ENCODE peak calls at places on chromosomes 11 and 22, in five cellular contexts. One of them, this sample, is unnamed.

GRCh38 chr11:90229791-90230190 is 6.9 kb upstream of the CHORDC1 start:
- DNase-seq in fibroblast of lung: peak; percentile 51
- DNase-seq in right atrium auricular region: no peak
- DNase-seq in IMR-90: peak; percentile 23
- DNase-seq in effector memory CD4-positive, alpha-beta T cell: no peak
- DNase-seq in this sample: no peak

GRCh38 chr11:64359712-64360402 is 895 bp downstream of the RPS6KA4 start:
- DNase-seq in fibroblast of lung: no peak
- DNase-seq in effector memory CD4-positive, alpha-beta T cell: no peak
- DNase-seq in right atrium auricular region: no peak
- DNase-seq in IMR-90: no peak
- DNase-seq in this sample: no peak

GRCh38 chr11:130636672-130637463 is 188.4 kb downstream of the ADAMTS15 start:
- DNase-seq in right atrium auricular region: no peak
- DNase-seq in effector memory CD4-positive, alpha-beta T cell: no peak
- DNase-seq in fibroblast of lung: peak; percentile 97
- DNase-seq in IMR-90: peak; percentile 92
- DNase-seq in this sample: no peak

GRCh38 chr22:35835267-35835997 is 117.8 kb downstream of the APOL5 start:
- DNase-seq in IMR-90: peak; percentile 72
- DNase-seq in fibroblast of lung: no peak
- DNase-seq in right atrium auricular region: no peak
- DNase-seq in effector memory CD4-positive, alpha-beta T cell: no peak
- DNase-seq in this sample: no peak

GRCh38 chr11:59680287-59681154 is 11.7 kb upstream of the PATL1 start:
- DNase-seq in effector memory CD4-positive, alpha-beta T cell: peak; percentile 11
- DNase-seq in IMR-90: peak; percentile 83
- DNase-seq in right atrium auricular region: no peak
- DNase-seq in fibroblast of lung: peak; percentile 69
- DNase-seq in this sample: peak; percentile 42

GRCh38 chr11:96893988-96894387 is 504.2 kb downstream of the JRKL start:
- DNase-seq in fibroblast of lung: no peak
- DNase-seq in effector memory CD4-positive, alpha-beta T cell: no peak
- DNase-seq in IMR-90: no peak
- DNase-seq in right atrium auricular region: no peak
- DNase-seq in this sample: no peak

GRCh38 chr11:6498544-6498943 is 1.5 kb downstream of the DNHD1 start:
- DNase-seq in fibroblast of lung: no peak
- DNase-seq in effector memory CD4-positive, alpha-beta T cell: no peak
- DNase-seq in IMR-90: no peak
- DNase-seq in right atrium auricular region: no peak
- DNase-seq in this sample: no peak

GRCh38 chr11:61327669-61328071 is 5.2 kb downstream of the DDB1 start:
- DNase-seq in effector memory CD4-positive, alpha-beta T cell: no peak
- DNase-seq in fibroblast of lung: peak; percentile 75
- DNase-seq in right atrium auricular region: no peak
- DNase-seq in IMR-90: peak; percentile 57
- DNase-seq in this sample: no peak

GRCh38 chr11:17630936-17631335 is 83.9 kb downstream of the OTOG start:
- DNase-seq in right atrium auricular region: no peak
- DNase-seq in fibroblast of lung: no peak
- DNase-seq in effector memory CD4-positive, alpha-beta T cell: no peak
- DNase-seq in IMR-90: no peak
- DNase-seq in this sample: no peak

GRCh38 chr22:29765905-29766631 is 739 bp downstream of the ZMAT5 start:
- DNase-seq in right atrium auricular region: no peak
- DNase-seq in effector memory CD4-positive, alpha-beta T cell: no peak
- DNase-seq in IMR-90: no peak
- DNase-seq in fibroblast of lung: no peak
- DNase-seq in this sample: no peak

GRCh38 chr11:72041364-72042058 is 38.8 kb downstream of the NUMA1 start:
- DNase-seq in effector memory CD4-positive, alpha-beta T cell: peak; percentile 24
- DNase-seq in IMR-90: peak; percentile 75
- DNase-seq in right atrium auricular region: peak; percentile 74
- DNase-seq in fibroblast of lung: peak; percentile 82
- DNase-seq in this sample: peak; percentile 81

GRCh38 chr11:27354359-27354965 is 8.6 kb downstream of the CCDC34 start:
- DNase-seq in IMR-90: no peak
- DNase-seq in right atrium auricular region: no peak
- DNase-seq in fibroblast of lung: no peak
- DNase-seq in effector memory CD4-positive, alpha-beta T cell: no peak
- DNase-seq in this sample: no peak

GRCh38 chr11:73178681-73179080 is 36.6 kb upstream of the FCHSD2 start:
- DNase-seq in effector memory CD4-positive, alpha-beta T cell: no peak
- DNase-seq in fibroblast of lung: no peak
- DNase-seq in right atrium auricular region: no peak
- DNase-seq in IMR-90: no peak
- DNase-seq in this sample: no peak

GRCh38 chr11:115964091-115964490 is 459.9 kb upstream of the CADM1 start:
- DNase-seq in right atrium auricular region: no peak
- DNase-seq in effector memory CD4-positive, alpha-beta T cell: no peak
- DNase-seq in IMR-90: peak; percentile 35
- DNase-seq in fibroblast of lung: peak; percentile 73
- DNase-seq in this sample: no peak

GRCh38 chr11:28701760-28702449 is 593.7 kb downstream of the METTL15 start:
- DNase-seq in IMR-90: no peak
- DNase-seq in effector memory CD4-positive, alpha-beta T cell: no peak
- DNase-seq in fibroblast of lung: peak; percentile 11
- DNase-seq in right atrium auricular region: no peak
- DNase-seq in this sample: no peak

GRCh38 chr22:40009231-40009769 is 14.5 kb downstream of the FAM83F start:
- DNase-seq in IMR-90: peak; percentile 16
- DNase-seq in effector memory CD4-positive, alpha-beta T cell: no peak
- DNase-seq in fibroblast of lung: peak; percentile 42
- DNase-seq in right atrium auricular region: no peak
- DNase-seq in this sample: no peak

GRCh38 chr11:128231845-128232410 is 355.4 kb downstream of the ETS1 start:
- DNase-seq in IMR-90: no peak
- DNase-seq in right atrium auricular region: no peak
- DNase-seq in effector memory CD4-positive, alpha-beta T cell: no peak
- DNase-seq in fibroblast of lung: no peak
- DNase-seq in this sample: no peak

GRCh38 chr11:122656631-122657101 is 1.1 kb downstream of the UBASH3B start:
- DNase-seq in right atrium auricular region: no peak
- DNase-seq in effector memory CD4-positive, alpha-beta T cell: peak; percentile 9
- DNase-seq in fibroblast of lung: peak; percentile 41
- DNase-seq in IMR-90: peak; percentile 56
- DNase-seq in this sample: peak; percentile 36

GRCh38 chr22:27377901-27378300 is 423.7 kb downstream of the MN1 start:
- DNase-seq in right atrium auricular region: no peak
- DNase-seq in IMR-90: no peak
- DNase-seq in effector memory CD4-positive, alpha-beta T cell: no peak
- DNase-seq in fibroblast of lung: peak; percentile 18
- DNase-seq in this sample: no peak

GRCh38 chr11:11618973-11619435 is 2.8 kb downstream of the GALNT18 start:
- DNase-seq in fibroblast of lung: no peak
- DNase-seq in IMR-90: no peak
- DNase-seq in right atrium auricular region: no peak
- DNase-seq in effector memory CD4-positive, alpha-beta T cell: no peak
- DNase-seq in this sample: no peak

GRCh38 chr11:35765211-35765610 is 102.6 kb downstream of the TRIM44 start:
- DNase-seq in effector memory CD4-positive, alpha-beta T cell: no peak
- DNase-seq in right atrium auricular region: no peak
- DNase-seq in fibroblast of lung: no peak
- DNase-seq in IMR-90: peak; percentile 41
- DNase-seq in this sample: no peak

GRCh38 chr22:26589367-26589844 is 526 bp downstream of the TPST2 start:
- DNase-seq in IMR-90: peak; percentile 12
- DNase-seq in fibroblast of lung: peak; percentile 29
- DNase-seq in effector memory CD4-positive, alpha-beta T cell: peak; percentile 9
- DNase-seq in right atrium auricular region: no peak
- DNase-seq in this sample: peak; percentile 23

GRCh38 chr22:21594865-21595452 is 27.4 kb downstream of the UBE2L3 start:
- DNase-seq in effector memory CD4-positive, alpha-beta T cell: no peak
- DNase-seq in right atrium auricular region: no peak
- DNase-seq in IMR-90: no peak
- DNase-seq in fibroblast of lung: no peak
- DNase-seq in this sample: no peak

GRCh38 chr22:27011717-27012116 is 354.3 kb downstream of the MIAT start:
- DNase-seq in effector memory CD4-positive, alpha-beta T cell: no peak
- DNase-seq in right atrium auricular region: no peak
- DNase-seq in IMR-90: no peak
- DNase-seq in fibroblast of lung: no peak
- DNase-seq in this sample: no peak

GRCh38 chr11:45709264-45709663 is 43.8 kb upstream of the CHST1 start:
- DNase-seq in fibroblast of lung: no peak
- DNase-seq in IMR-90: no peak
- DNase-seq in right atrium auricular region: no peak
- DNase-seq in effector memory CD4-positive, alpha-beta T cell: no peak
- DNase-seq in this sample: no peak

GRCh38 chr22:36587289-36588154 is 58.6 kb upstream of the EIF3D start:
- DNase-seq in right atrium auricular region: no peak
- DNase-seq in IMR-90: peak; percentile 67
- DNase-seq in effector memory CD4-positive, alpha-beta T cell: no peak
- DNase-seq in fibroblast of lung: peak; percentile 65
- DNase-seq in this sample: no peak

GRCh38 chr22:36101756-36102155 is 58.8 kb downstream of the APOL3 start:
- DNase-seq in IMR-90: no peak
- DNase-seq in fibroblast of lung: no peak
- DNase-seq in right atrium auricular region: no peak
- DNase-seq in effector memory CD4-positive, alpha-beta T cell: no peak
- DNase-seq in this sample: no peak

GRCh38 chr11:41845066-41845465 is 385.6 kb upstream of the LRRC4C start:
- DNase-seq in right atrium auricular region: no peak
- DNase-seq in fibroblast of lung: no peak
- DNase-seq in effector memory CD4-positive, alpha-beta T cell: no peak
- DNase-seq in IMR-90: no peak
- DNase-seq in this sample: no peak

GRCh38 chr11:62105611-62106245 is 18.1 kb upstream of the INCENP start:
- DNase-seq in right atrium auricular region: no peak
- DNase-seq in effector memory CD4-positive, alpha-beta T cell: no peak
- DNase-seq in fibroblast of lung: no peak
- DNase-seq in IMR-90: peak; percentile 47
- DNase-seq in this sample: no peak

GRCh38 chr22:24128024-24128423 is 53.3 kb upstream of the SUSD2 start:
- DNase-seq in IMR-90: no peak
- DNase-seq in effector memory CD4-positive, alpha-beta T cell: no peak
- DNase-seq in right atrium auricular region: no peak
- DNase-seq in fibroblast of lung: no peak
- DNase-seq in this sample: no peak
- H3K4me1 ChIP-seq in IMR-90: peaks cover 1% of the 10 kb centered on the region
- H3K4me1 ChIP-seq in effector memory CD4-positive, alpha-beta T cell: no peaks in the 10 kb centered on the region
- H3K4me1 ChIP-seq in right atrium auricular region: peaks cover 3% of the 10 kb centered on the region
- H3K4me1 ChIP-seq in fibroblast of lung: no peaks in the 10 kb centered on the region
- H3K4me1 ChIP-seq in this sample: peaks cover 3% of the 10 kb centered on the region

GRCh38 chr22:46056169-46057041 is 79.4 kb upstream of the WNT7B start:
- DNase-seq in fibroblast of lung: peak; percentile 75
- DNase-seq in effector memory CD4-positive, alpha-beta T cell: no peak
- DNase-seq in right atrium auricular region: no peak
- DNase-seq in IMR-90: no peak
- DNase-seq in this sample: peak; percentile 38
- H3K27ac ChIP-seq in fibroblast of lung: peak overlapping the region; percentile 95
- H3K27ac ChIP-seq in effector memory CD4-positive, alpha-beta T cell: no peak overlapping the region
- H3K27ac ChIP-seq in right atrium auricular region: peak overlapping the region; percentile 96
- H3K27ac ChIP-seq in IMR-90: no peak overlapping the region
- H3K27ac ChIP-seq in this sample: peak overlapping the region; percentile 100

GRCh38 chr22:42934338-42934737 is 77.3 kb upstream of the ARFGAP3 start:
- DNase-seq in effector memory CD4-positive, alpha-beta T cell: no peak
- DNase-seq in right atrium auricular region: no peak
- DNase-seq in IMR-90: no peak
- DNase-seq in fibroblast of lung: no peak
- DNase-seq in this sample: no peak
- H3K4me1 ChIP-seq in effector memory CD4-positive, alpha-beta T cell: peaks cover 17% of the 10 kb centered on the region
- H3K4me1 ChIP-seq in right atrium auricular region: peaks cover 100% of the 10 kb centered on the region
- H3K4me1 ChIP-seq in IMR-90: peaks cover 53% of the 10 kb centered on the region
- H3K4me1 ChIP-seq in fibroblast of lung: peaks cover 47% of the 10 kb centered on the region
- H3K4me1 ChIP-seq in this sample: peaks cover 100% of the 10 kb centered on the region

GRCh38 chr11:102564110-102564509 is 33.6 kb upstream of the MMP7 start:
- DNase-seq in fibroblast of lung: peak; percentile 84
- DNase-seq in IMR-90: peak; percentile 88
- DNase-seq in right atrium auricular region: no peak
- DNase-seq in effector memory CD4-positive, alpha-beta T cell: no peak
- DNase-seq in this sample: no peak
- H3K27ac ChIP-seq in fibroblast of lung: no peak overlapping the region
- H3K27ac ChIP-seq in IMR-90: no peak overlapping the region
- H3K27ac ChIP-seq in right atrium auricular region: no peak overlapping the region
- H3K27ac ChIP-seq in effector memory CD4-positive, alpha-beta T cell: no peak overlapping the region
- H3K27ac ChIP-seq in this sample: no peak overlapping the region

GRCh38 chr11:119473901-119474681 is 51.1 kb upstream of the THY1 start:
- DNase-seq in effector memory CD4-positive, alpha-beta T cell: no peak
- DNase-seq in right atrium auricular region: no peak
- DNase-seq in IMR-90: no peak
- DNase-seq in fibroblast of lung: no peak
- DNase-seq in this sample: no peak
- H3K4me1 ChIP-seq in effector memory CD4-positive, alpha-beta T cell: no peaks in the 10 kb centered on the region
- H3K4me1 ChIP-seq in right atrium auricular region: peaks cover 5% of the 10 kb centered on the region
- H3K4me1 ChIP-seq in IMR-90: peaks cover 18% of the 10 kb centered on the region
- H3K4me1 ChIP-seq in fibroblast of lung: peaks cover 24% of the 10 kb centered on the region
- H3K4me1 ChIP-seq in this sample: no peaks in the 10 kb centered on the region

GRCh38 chr11:81470446-81470845 is 1263.2 kb downstream of the FAM181B start:
- DNase-seq in right atrium auricular region: no peak
- DNase-seq in IMR-90: no peak
- DNase-seq in effector memory CD4-positive, alpha-beta T cell: no peak
- DNase-seq in fibroblast of lung: no peak
- DNase-seq in this sample: no peak

GRCh38 chr11:81476345-81476744 is 1257.3 kb downstream of the FAM181B start:
- DNase-seq in effector memory CD4-positive, alpha-beta T cell: no peak
- DNase-seq in IMR-90: no peak
- DNase-seq in right atrium auricular region: no peak
- DNase-seq in fibroblast of lung: no peak
- DNase-seq in this sample: no peak
- H3K27ac ChIP-seq in effector memory CD4-positive, alpha-beta T cell: no peak overlapping the region
- H3K27ac ChIP-seq in IMR-90: no peak overlapping the region
- H3K27ac ChIP-seq in right atrium auricular region: no peak overlapping the region
- H3K27ac ChIP-seq in fibroblast of lung: no peak overlapping the region
- H3K27ac ChIP-seq in this sample: no peak overlapping the region

DNA sequence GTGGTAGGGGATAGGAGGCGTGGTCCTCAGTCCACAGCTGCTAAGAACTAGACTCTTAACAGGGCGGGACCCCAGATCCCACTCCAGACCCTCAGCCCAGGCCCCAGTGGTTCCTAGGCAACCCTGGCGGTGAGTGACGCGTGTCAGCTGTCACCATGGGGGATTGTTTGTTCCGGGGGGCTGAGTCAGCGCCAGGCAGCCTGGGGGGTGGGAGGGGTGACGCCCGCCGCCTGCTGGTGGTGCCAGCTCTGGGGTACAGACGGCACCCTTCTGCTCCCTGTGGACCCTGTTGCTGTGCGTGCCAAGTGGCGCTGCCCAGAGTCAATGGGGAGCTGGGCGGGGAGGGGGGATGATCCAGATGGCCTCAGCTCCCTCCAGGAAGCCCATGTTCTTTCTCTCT is 2.5 kb downstream of the CNIH2 start:
- DNase-seq in fibroblast of lung: no peak
- DNase-seq in IMR-90: no peak
- DNase-seq in effector memory CD4-positive, alpha-beta T cell: no peak
- DNase-seq in right atrium auricular region: no peak
- DNase-seq in this sample: no peak
- H3K4me1 ChIP-seq in fibroblast of lung: peaks cover 2% of the 10 kb centered on the region
- H3K4me1 ChIP-seq in IMR-90: peaks cover 5% of the 10 kb centered on the region
- H3K4me1 ChIP-seq in effector memory CD4-positive, alpha-beta T cell: peaks cover 28% of the 10 kb centered on the region
- H3K4me1 ChIP-seq in right atrium auricular region: peaks cover 33% of the 10 kb centered on the region
- H3K4me1 ChIP-seq in this sample: peaks cover 29% of the 10 kb centered on the region

GRCh38 chr22:17400305-17400704 is 31.0 kb downstream of the CECR2 start:
- DNase-seq in effector memory CD4-positive, alpha-beta T cell: no peak
- DNase-seq in fibroblast of lung: no peak
- DNase-seq in right atrium auricular region: no peak
- DNase-seq in IMR-90: no peak
- DNase-seq in this sample: no peak
- H3K27ac ChIP-seq in effector memory CD4-positive, alpha-beta T cell: no peak overlapping the region
- H3K27ac ChIP-seq in fibroblast of lung: no peak overlapping the region
- H3K27ac ChIP-seq in right atrium auricular region: no peak overlapping the region
- H3K27ac ChIP-seq in IMR-90: no peak overlapping the region
- H3K27ac ChIP-seq in this sample: no peak overlapping the region